ENCODE peak calls at places on chromosome 16, in eight cellular contexts. One of them, this sample, is unnamed.

GRCh38 chr16:28876973-28877641 is 1.2 kb upstream of the ATP2A1 start:
- DNase-seq in hepatic stellate cell: no peak
- DNase-seq in upper lobe of right lung: no peak
- DNase-seq in EH: no peak
- DNase-seq in non-pigmented ciliary epithelial cell: no peak
- DNase-seq in NCI-H2107: no peak
- DNase-seq in kidney tubule cell: no peak
- DNase-seq in PC-9: no peak
- DNase-seq in this sample: no peak

GRCh38 chr16:85029413-85029794 is 1.8 kb downstream of the KIAA0513 start:
- DNase-seq in hepatic stellate cell: peak
- DNase-seq in upper lobe of right lung: no peak
- DNase-seq in EH: peak
- DNase-seq in non-pigmented ciliary epithelial cell: no peak
- DNase-seq in NCI-H2107: no peak
- DNase-seq in kidney tubule cell: peak
- DNase-seq in PC-9: peak
- DNase-seq in this sample: peak

GRCh38 chr16:50932348-50932916 is 190.5 kb downstream of the CYLD start:
- DNase-seq in hepatic stellate cell: no peak
- DNase-seq in upper lobe of right lung: no peak
- DNase-seq in EH: no peak
- DNase-seq in non-pigmented ciliary epithelial cell: no peak
- DNase-seq in NCI-H2107: no peak
- DNase-seq in kidney tubule cell: peak
- DNase-seq in PC-9: no peak
- DNase-seq in this sample: no peak

GRCh38 chr16:77499373-77500285 is 64.8 kb upstream of the ADAMTS18 start:
- DNase-seq in hepatic stellate cell: no peak
- DNase-seq in upper lobe of right lung: no peak
- DNase-seq in EH: peak
- DNase-seq in non-pigmented ciliary epithelial cell: no peak
- DNase-seq in NCI-H2107: no peak
- DNase-seq in kidney tubule cell: peak
- DNase-seq in PC-9: no peak
- DNase-seq in this sample: no peak

GRCh38 chr16:7304257-7304656 is 28.4 kb upstream of the RBFOX1 start:
- DNase-seq in hepatic stellate cell: no peak
- DNase-seq in upper lobe of right lung: no peak
- DNase-seq in EH: no peak
- DNase-seq in non-pigmented ciliary epithelial cell: no peak
- DNase-seq in NCI-H2107: no peak
- DNase-seq in kidney tubule cell: no peak
- DNase-seq in PC-9: no peak
- DNase-seq in this sample: no peak

GRCh38 chr16:69823831-69824563 is 61.9 kb downstream of the WWP2 start:
- DNase-seq in hepatic stellate cell: peak
- DNase-seq in upper lobe of right lung: peak
- DNase-seq in EH: no peak
- DNase-seq in non-pigmented ciliary epithelial cell: no peak
- DNase-seq in NCI-H2107: no peak
- DNase-seq in kidney tubule cell: no peak
- DNase-seq in PC-9: no peak
- DNase-seq in this sample: no peak

GRCh38 chr16:56551796-56552738 is 12.8 kb upstream of the MT4 start:
- DNase-seq in hepatic stellate cell: no peak
- DNase-seq in upper lobe of right lung: no peak
- DNase-seq in EH: no peak
- DNase-seq in non-pigmented ciliary epithelial cell: no peak
- DNase-seq in NCI-H2107: no peak
- DNase-seq in kidney tubule cell: no peak
- DNase-seq in PC-9: no peak
- DNase-seq in this sample: no peak

GRCh38 chr16:27112093-27112811 is 45.5 kb downstream of the C16orf82 start:
- DNase-seq in hepatic stellate cell: no peak
- DNase-seq in upper lobe of right lung: no peak
- DNase-seq in EH: no peak
- DNase-seq in non-pigmented ciliary epithelial cell: no peak
- DNase-seq in NCI-H2107: no peak
- DNase-seq in kidney tubule cell: no peak
- DNase-seq in PC-9: no peak
- DNase-seq in this sample: no peak

GRCh38 chr16:4689091-4689671 is 4.2 kb upstream of the NUDT16L1 start:
- DNase-seq in hepatic stellate cell: no peak
- DNase-seq in upper lobe of right lung: peak
- DNase-seq in EH: no peak
- DNase-seq in non-pigmented ciliary epithelial cell: no peak
- DNase-seq in NCI-H2107: no peak
- DNase-seq in kidney tubule cell: no peak
- DNase-seq in PC-9: no peak
- DNase-seq in this sample: no peak

GRCh38 chr16:4385066-4385788 is 13.6 kb downstream of the VASN start:
- DNase-seq in hepatic stellate cell: no peak
- DNase-seq in upper lobe of right lung: no peak
- DNase-seq in EH: peak
- DNase-seq in non-pigmented ciliary epithelial cell: no peak
- DNase-seq in NCI-H2107: no peak
- DNase-seq in kidney tubule cell: no peak
- DNase-seq in PC-9: no peak
- DNase-seq in this sample: no peak

GRCh38 chr16:26963109-26963508 is 103.6 kb upstream of the C16orf82 start:
- DNase-seq in hepatic stellate cell: no peak
- DNase-seq in upper lobe of right lung: no peak
- DNase-seq in EH: peak
- DNase-seq in non-pigmented ciliary epithelial cell: no peak
- DNase-seq in NCI-H2107: no peak
- DNase-seq in kidney tubule cell: peak
- DNase-seq in PC-9: no peak
- DNase-seq in this sample: no peak

GRCh38 chr16:14357328-14357727 is 272.7 kb downstream of the PARN start:
- DNase-seq in hepatic stellate cell: no peak
- DNase-seq in upper lobe of right lung: no peak
- DNase-seq in EH: no peak
- DNase-seq in non-pigmented ciliary epithelial cell: no peak
- DNase-seq in NCI-H2107: no peak
- DNase-seq in kidney tubule cell: no peak
- DNase-seq in PC-9: peak
- DNase-seq in this sample: no peak

GRCh38 chr16:2838928-2839327 is 8.8 kb downstream of the ZG16B start:
- DNase-seq in hepatic stellate cell: peak
- DNase-seq in upper lobe of right lung: peak
- DNase-seq in EH: peak
- DNase-seq in non-pigmented ciliary epithelial cell: peak
- DNase-seq in NCI-H2107: no peak
- DNase-seq in kidney tubule cell: peak
- DNase-seq in PC-9: no peak
- DNase-seq in this sample: peak

GRCh38 chr16:27334192-27334764 is 20.5 kb downstream of the IL4R start:
- DNase-seq in hepatic stellate cell: no peak
- DNase-seq in upper lobe of right lung: no peak
- DNase-seq in EH: no peak
- DNase-seq in non-pigmented ciliary epithelial cell: no peak
- DNase-seq in NCI-H2107: no peak
- DNase-seq in kidney tubule cell: no peak
- DNase-seq in PC-9: peak
- DNase-seq in this sample: no peak

GRCh38 chr16:30186782-30187555 is 3.6 kb downstream of the CORO1A start:
- DNase-seq in hepatic stellate cell: no peak
- DNase-seq in upper lobe of right lung: peak
- DNase-seq in EH: peak
- DNase-seq in non-pigmented ciliary epithelial cell: no peak
- DNase-seq in NCI-H2107: no peak
- DNase-seq in kidney tubule cell: peak
- DNase-seq in PC-9: no peak
- DNase-seq in this sample: no peak

GRCh38 chr16:74123826-74124225 is 172.8 kb upstream of the PSMD7 start:
- DNase-seq in hepatic stellate cell: no peak
- DNase-seq in upper lobe of right lung: no peak
- DNase-seq in EH: no peak
- DNase-seq in non-pigmented ciliary epithelial cell: no peak
- DNase-seq in NCI-H2107: no peak
- DNase-seq in kidney tubule cell: no peak
- DNase-seq in PC-9: no peak
- DNase-seq in this sample: no peak

GRCh38 chr16:74850027-74850426 is 75.4 kb upstream of the FA2H start:
- DNase-seq in hepatic stellate cell: no peak
- DNase-seq in upper lobe of right lung: no peak
- DNase-seq in EH: no peak
- DNase-seq in non-pigmented ciliary epithelial cell: no peak
- DNase-seq in NCI-H2107: no peak
- DNase-seq in kidney tubule cell: no peak
- DNase-seq in PC-9: no peak
- DNase-seq in this sample: no peak

GRCh38 chr16:75256059-75256870 is 4.8 kb upstream of the BCAR1 start:
- DNase-seq in hepatic stellate cell: peak
- DNase-seq in upper lobe of right lung: peak
- DNase-seq in EH: peak
- DNase-seq in non-pigmented ciliary epithelial cell: no peak
- DNase-seq in NCI-H2107: no peak
- DNase-seq in kidney tubule cell: no peak
- DNase-seq in PC-9: no peak
- DNase-seq in this sample: no peak

GRCh38 chr16:68893710-68894705 is 50.7 kb downstream of the TANGO6 start:
- DNase-seq in hepatic stellate cell: no peak
- DNase-seq in upper lobe of right lung: no peak
- DNase-seq in EH: peak
- DNase-seq in non-pigmented ciliary epithelial cell: no peak
- DNase-seq in NCI-H2107: no peak
- DNase-seq in kidney tubule cell: no peak
- DNase-seq in PC-9: no peak
- DNase-seq in this sample: no peak

GRCh38 chr16:57604177-57604576 is 24.3 kb upstream of the ADGRG1 start:
- DNase-seq in hepatic stellate cell: no peak
- DNase-seq in upper lobe of right lung: no peak
- DNase-seq in EH: no peak
- DNase-seq in non-pigmented ciliary epithelial cell: no peak
- DNase-seq in NCI-H2107: no peak
- DNase-seq in kidney tubule cell: no peak
- DNase-seq in PC-9: no peak
- DNase-seq in this sample: peak

GRCh38 chr16:7272567-7273158 is 60.0 kb upstream of the RBFOX1 start:
- DNase-seq in hepatic stellate cell: no peak
- DNase-seq in upper lobe of right lung: no peak
- DNase-seq in EH: no peak
- DNase-seq in non-pigmented ciliary epithelial cell: no peak
- DNase-seq in NCI-H2107: no peak
- DNase-seq in kidney tubule cell: no peak
- DNase-seq in PC-9: no peak
- DNase-seq in this sample: no peak

GRCh38 chr16:54627616-54628015 is 303.0 kb upstream of the IRX5 start:
- DNase-seq in hepatic stellate cell: no peak
- DNase-seq in upper lobe of right lung: no peak
- DNase-seq in EH: no peak
- DNase-seq in non-pigmented ciliary epithelial cell: no peak
- DNase-seq in NCI-H2107: no peak
- DNase-seq in kidney tubule cell: no peak
- DNase-seq in PC-9: no peak
- DNase-seq in this sample: no peak

GRCh38 chr16:87047221-87048037 is 269.8 kb downstream of the C16orf95 start:
- DNase-seq in hepatic stellate cell: no peak
- DNase-seq in upper lobe of right lung: no peak
- DNase-seq in EH: peak
- DNase-seq in non-pigmented ciliary epithelial cell: no peak
- DNase-seq in NCI-H2107: peak
- DNase-seq in kidney tubule cell: no peak
- DNase-seq in PC-9: no peak
- DNase-seq in this sample: no peak

GRCh38 chr16:84836234-84836647 is 16.5 kb downstream of the CRISPLD2 start:
- DNase-seq in hepatic stellate cell: peak
- DNase-seq in upper lobe of right lung: no peak
- DNase-seq in EH: peak
- DNase-seq in non-pigmented ciliary epithelial cell: peak
- DNase-seq in NCI-H2107: no peak
- DNase-seq in kidney tubule cell: peak
- DNase-seq in PC-9: no peak
- DNase-seq in this sample: peak

GRCh38 chr16:28320023-28320561 is 27.8 kb downstream of the SBK1 start:
- DNase-seq in hepatic stellate cell: no peak
- DNase-seq in upper lobe of right lung: no peak
- DNase-seq in EH: no peak
- DNase-seq in non-pigmented ciliary epithelial cell: no peak
- DNase-seq in NCI-H2107: no peak
- DNase-seq in kidney tubule cell: no peak
- DNase-seq in PC-9: no peak
- DNase-seq in this sample: no peak

GRCh38 chr16:30005341-30006094 is 5.3 kb downstream of the DOC2A start:
- DNase-seq in hepatic stellate cell: peak
- DNase-seq in upper lobe of right lung: no peak
- DNase-seq in EH: peak
- DNase-seq in non-pigmented ciliary epithelial cell: no peak
- DNase-seq in NCI-H2107: no peak
- DNase-seq in kidney tubule cell: peak
- DNase-seq in PC-9: no peak
- DNase-seq in this sample: no peak

GRCh38 chr16:80176114-80176513 is 364.7 kb upstream of the DYNLRB2 start:
- DNase-seq in hepatic stellate cell: no peak
- DNase-seq in upper lobe of right lung: no peak
- DNase-seq in EH: peak
- DNase-seq in non-pigmented ciliary epithelial cell: no peak
- DNase-seq in NCI-H2107: no peak
- DNase-seq in kidney tubule cell: peak
- DNase-seq in PC-9: no peak
- DNase-seq in this sample: peak

GRCh38 chr16:17836868-17837602 is 366.3 kb upstream of the XYLT1 start:
- DNase-seq in hepatic stellate cell: no peak
- DNase-seq in upper lobe of right lung: no peak
- DNase-seq in EH: peak
- DNase-seq in non-pigmented ciliary epithelial cell: peak
- DNase-seq in NCI-H2107: no peak
- DNase-seq in kidney tubule cell: no peak
- DNase-seq in PC-9: peak
- DNase-seq in this sample: peak

GRCh38 chr16:8867483-8868271 is 1.1 kb downstream of the CARHSP1 start:
- DNase-seq in hepatic stellate cell: no peak
- DNase-seq in upper lobe of right lung: no peak
- DNase-seq in EH: peak
- DNase-seq in non-pigmented ciliary epithelial cell: no peak
- DNase-seq in NCI-H2107: no peak
- DNase-seq in kidney tubule cell: no peak
- DNase-seq in PC-9: no peak
- DNase-seq in this sample: peak

GRCh38 chr16:71172808-71173207 is 57.7 kb downstream of the HYDIN start:
- DNase-seq in hepatic stellate cell: no peak
- DNase-seq in upper lobe of right lung: no peak
- DNase-seq in EH: no peak
- DNase-seq in non-pigmented ciliary epithelial cell: no peak
- DNase-seq in NCI-H2107: no peak
- DNase-seq in kidney tubule cell: no peak
- DNase-seq in PC-9: no peak
- DNase-seq in this sample: no peak

GRCh38 chr16:79519448-79519847 is 81.1 kb downstream of the MAF start:
- DNase-seq in hepatic stellate cell: no peak
- DNase-seq in upper lobe of right lung: peak
- DNase-seq in EH: no peak
- DNase-seq in non-pigmented ciliary epithelial cell: no peak
- DNase-seq in NCI-H2107: no peak
- DNase-seq in kidney tubule cell: no peak
- DNase-seq in PC-9: no peak
- DNase-seq in this sample: no peak

GRCh38 chr16:73956592-73957495 is 339.8 kb upstream of the PSMD7 start:
- DNase-seq in hepatic stellate cell: peak
- DNase-seq in upper lobe of right lung: no peak
- DNase-seq in EH: peak
- DNase-seq in non-pigmented ciliary epithelial cell: peak
- DNase-seq in NCI-H2107: peak
- DNase-seq in kidney tubule cell: peak
- DNase-seq in PC-9: no peak
- DNase-seq in this sample: peak

GRCh38 chr16:89452925-89453324 is 37.4 kb downstream of the ANKRD11 start:
- DNase-seq in hepatic stellate cell: no peak
- DNase-seq in upper lobe of right lung: no peak
- DNase-seq in EH: no peak
- DNase-seq in non-pigmented ciliary epithelial cell: no peak
- DNase-seq in NCI-H2107: no peak
- DNase-seq in kidney tubule cell: no peak
- DNase-seq in PC-9: no peak
- DNase-seq in this sample: no peak

GRCh38 chr16:11684231-11685025 is 16.2 kb downstream of the SNN start:
- DNase-seq in hepatic stellate cell: no peak
- DNase-seq in upper lobe of right lung: no peak
- DNase-seq in EH: no peak
- DNase-seq in non-pigmented ciliary epithelial cell: no peak
- DNase-seq in NCI-H2107: no peak
- DNase-seq in kidney tubule cell: no peak
- DNase-seq in PC-9: no peak
- DNase-seq in this sample: no peak